ENCODE peak calls at places on chromosomes 2 and 18, in seven cellular contexts. B is activated CD4-positive, CD25-positive, alpha-beta regulatory T cell; L is activated T-helper 1 cell treated with anti-CD3 and anti-CD28 coated beads, Interleukin-12 subunit alpha, Interleukin-12 subunit beta, Interleukin-2, Interleukin-4 antibody, amounts not matched to agents 30 ng/mL and 10 ng/mL and 1 ng/mL, durations not matched to agents 14 hours and 24 hours and 36 hours; M is EH; C is pancreas; A is stimulated activated CD4-positive, alpha-beta T cell treated with anti-CD3 and anti-CD28 coated beads, Interleukin-12 subunit alpha, Interleukin-12 subunit beta, amount 100 ng/mL, for 4 hours; E is mesenchymal stem cell. H is an unnamed sample.

GRCh38 chr2:72934683-72935610 is 17.6 kb downstream of the EMX1 start:
- DNase-seq in B (no peak), L (no peak), M (no peak), C (peak), A (no peak), E (no peak), H (no peak)

GRCh38 chr2:68623820-68624219 is 19.6 kb upstream of the PROKR1 start:
- DNase-seq in B (no peak), L (no peak), M (no peak), C (no peak), A (no peak), E (no peak), H (no peak)

GRCh38 chr2:113217455-113218282 is 43.9 kb downstream of the PSD4 start:
- DNase-seq in B (no peak), L (no peak), M (no peak), C (no peak), A (no peak), E (no peak), H (no peak)

GRCh38 chr2:239821694-239822075 is 203.5 kb downstream of the NDUFA10 start:
- DNase-seq in B (no peak), L (no peak), M (no peak), C (no peak), A (no peak), E (no peak), H (no peak)

GRCh38 chr2:149877064-149877463 is 289.5 kb upstream of the MMADHC start:
- DNase-seq in B (no peak), L (no peak), M (no peak), C (no peak), A (no peak), E (no peak), H (no peak)

GRCh38 chr18:72866572-72866900 is 1.3 kb downstream of the NETO1 start:
- DNase-seq in B (no peak), L (no peak), M (no peak), C (no peak), A (no peak), E (no peak), H (no peak)

GRCh38 chr18:13872373-13872772 is 43.0 kb downstream of the MC2R start:
- DNase-seq in B (no peak), L (no peak), M (no peak), C (no peak), A (no peak), E (no peak), H (no peak)

GRCh38 chr18:33578371-33579146 is 540 bp downstream of the ASXL3 start:
- DNase-seq in B (no peak), L (no peak), M (no peak), C (peak), A (no peak), E (peak), H (no peak)

GRCh38 chr2:7007846-7008741 is 90.9 kb downstream of the RNF144A start:
- DNase-seq in B (no peak), L (no peak), M (peak), C (peak), A (no peak), E (peak), H (peak)

GRCh38 chr2:176158855-176159677 is 2.0 kb downstream of the HOXD3 start:
- DNase-seq in B (no peak), L (no peak), M (no peak), C (no peak), A (no peak), E (no peak), H (no peak)

GRCh38 chr2:219447242-219448098 is 12.8 kb downstream of the SPEG start:
- DNase-seq in B (no peak), L (no peak), M (no peak), C (no peak), A (no peak), E (no peak), H (no peak)

GRCh38 chr2:74197983-74198460 is 393 bp upstream of the MTHFD2 start:
- DNase-seq in B (no peak), L (no peak), M (no peak), C (no peak), A (no peak), E (no peak), H (no peak)

GRCh38 chr2:215540646-215541045 is 104.8 kb upstream of the FN1 start:
- DNase-seq in B (no peak), L (no peak), M (peak), C (no peak), A (no peak), E (no peak), H (no peak)

GRCh38 chr2:204625135-204625534 is 79.9 kb downstream of the PARD3B start:
- DNase-seq in B (no peak), L (no peak), M (peak), C (no peak), A (no peak), E (no peak), H (peak)

GRCh38 chr2:115939902-115940301 is 1497.5 kb downstream of the DPP10 start:
- DNase-seq in B (no peak), L (no peak), M (no peak), C (no peak), A (no peak), E (peak), H (no peak)

GRCh38 chr2:1872602-1873183 is 128.4 kb upstream of the PXDN start:
- DNase-seq in B (no peak), L (no peak), M (no peak), C (no peak), A (no peak), E (no peak), H (no peak)

GRCh38 chr2:200033939-200034338 is 78.6 kb downstream of the MAIP1 start:
- DNase-seq in B (no peak), L (no peak), M (no peak), C (no peak), A (no peak), E (peak), H (no peak)

GRCh38 chr2:134782792-134783191 is 55.6 kb upstream of the ACMSD start:
- DNase-seq in B (no peak), L (no peak), M (peak), C (no peak), A (no peak), E (no peak), H (no peak)

GRCh38 chr18:6194640-6195039 is 220.1 kb downstream of the L3MBTL4 start:
- DNase-seq in B (no peak), L (no peak), M (no peak), C (no peak), A (no peak), E (no peak), H (no peak)

GRCh38 chr18:78915446-78916008 is 64.1 kb upstream of the SALL3 start:
- DNase-seq in B (no peak), L (no peak), M (no peak), C (peak), A (no peak), E (no peak), H (no peak)

GRCh38 chr2:177419274-177419673 is 26.7 kb downstream of the AGPS start:
- DNase-seq in B (no peak), L (no peak), M (peak), C (no peak), A (no peak), E (no peak), H (no peak)

GRCh38 chr2:29042581-29043075 is 31.7 kb downstream of the PCARE start:
- DNase-seq in B (no peak), L (no peak), M (peak), C (no peak), A (no peak), E (peak), H (no peak)

GRCh38 chr18:77208969-77209368 is 40.7 kb upstream of the GALR1 start:
- DNase-seq in B (no peak), L (peak), M (peak), C (no peak), A (no peak), E (peak), H (peak)

GRCh38 chr2:156537147-156537546 is 101.0 kb downstream of the GPD2 start:
- DNase-seq in B (no peak), L (no peak), M (peak), C (no peak), A (no peak), E (no peak), H (no peak)

GRCh38 chr2:106581755-106582430 is 94.7 kb downstream of the CD8B2 start:
- DNase-seq in B (no peak), L (peak), M (peak), C (peak), A (peak), E (peak), H (peak)

GRCh38 chr2:217919204-217919603 is 83.6 kb downstream of the TNS1 start:
- DNase-seq in B (no peak), L (no peak), M (no peak), C (no peak), A (no peak), E (no peak), H (no peak)

GRCh38 chr2:27177441-27178351 is 28.9 kb downstream of the TCF23 start:
- DNase-seq in B (no peak), L (no peak), M (no peak), C (no peak), A (no peak), E (no peak), H (no peak)

GRCh38 chr2:41720702-41721344 is 327.0 kb upstream of the PKDCC start:
- DNase-seq in B (no peak), L (no peak), M (peak), C (no peak), A (no peak), E (peak), H (no peak)

GRCh38 chr2:112055833-112056625 is 960 bp downstream of the TMEM87B start:
- DNase-seq in B (no peak), L (peak), M (peak), C (no peak), A (peak), E (peak), H (peak)

GRCh38 chr18:77004555-77005380 is 127.8 kb downstream of the MBP start:
- DNase-seq in B (no peak), L (peak), M (no peak), C (no peak), A (no peak), E (no peak), H (no peak)

GRCh38 chr2:29526587-29527586 is 394.5 kb downstream of the ALK start:
- DNase-seq in B (no peak), L (no peak), M (no peak), C (no peak), A (no peak), E (no peak), H (no peak)

GRCh38 chr2:101303688-101304087 is 4.8 kb downstream of the RNF149 start:
- DNase-seq in B (no peak), L (no peak), M (no peak), C (no peak), A (no peak), E (no peak), H (no peak)

GRCh38 chr2:212282596-212283330 is 255.8 kb downstream of the ERBB4 start:
- DNase-seq in B (no peak), L (no peak), M (no peak), C (no peak), A (no peak), E (no peak), H (no peak)

GRCh38 chr2:240149943-240150784 is 9.7 kb upstream of the OTOS start:
- DNase-seq in B (no peak), L (no peak), M (peak), C (peak), A (peak), E (peak), H (no peak)

GRCh38 chr2:158411748-158412147 is 44.8 kb downstream of the CCDC148 start:
- DNase-seq in B (no peak), L (no peak), M (no peak), C (no peak), A (no peak), E (no peak), H (no peak)

GRCh38 chr2:214378455-214379103 is 32.3 kb upstream of the VWC2L start:
- DNase-seq in B (no peak), L (no peak), M (no peak), C (no peak), A (no peak), E (no peak), H (no peak)

GRCh38 chr18:69580107-69580506 is 179.4 kb downstream of the DOK6 start:
- DNase-seq in B (no peak), L (no peak), M (no peak), C (no peak), A (no peak), E (peak), H (no peak)

GRCh38 chr18:64134044-64134757 is 14.7 kb downstream of the LINC00305 start:
- DNase-seq in B (no peak), L (no peak), M (no peak), C (no peak), A (no peak), E (peak), H (no peak)

GRCh38 chr2:226579519-226579918 is 220.1 kb downstream of the IRS1 start:
- DNase-seq in B (no peak), L (no peak), M (peak), C (no peak), A (no peak), E (peak), H (no peak)